ENCODE peak calls at places on chromosomes 6 and 20, in seven cellular contexts. P, U, D, Y, W, H and X are unnamed samples.

GRCh38 chr20:62858059-62858458 is 3.6 kb downstream of the TCFL5 start:
- DNase-seq in D (no peak), U (no peak), W (no peak), Y (no peak), H (no peak), P (peak), X (no peak)

GRCh38 chr6:164039954-164040375 is 625.4 kb downstream of the QKI start:
- DNase-seq in D (peak), H (peak), Y (no peak), P (no peak), W (peak), U (no peak), X (peak)

GRCh38 chr20:38342196-38342595 is 4.1 kb upstream of the LBP start:
- DNase-seq in H (no peak), Y (no peak), P (no peak), U (no peak), D (no peak), W (no peak), X (no peak)

GRCh38 chr6:3017304-3017703 is 17.6 kb downstream of the NQO2 start:
- DNase-seq in W (no peak), H (no peak), Y (no peak), P (no peak), U (no peak), D (no peak), X (no peak)

GRCh38 chr6:37864250-37864649 is 44.7 kb downstream of the ZFAND3 start:
- DNase-seq in D (no peak), H (no peak), Y (no peak), P (no peak), U (no peak), W (no peak), X (no peak)

GRCh38 chr20:44589522-44589921 is 7.1 kb downstream of the PKIG start:
- DNase-seq in W (no peak), D (no peak), P (no peak), U (no peak), Y (no peak), H (no peak), X (no peak)

GRCh38 chr20:37484386-37484785 is 36.7 kb upstream of the NNAT start:
- DNase-seq in U (no peak), P (no peak), W (no peak), Y (no peak), D (no peak), H (no peak), X (no peak)

GRCh38 chr6:35168461-35168861 is 27.3 kb upstream of the TCP11 start:
- DNase-seq in U (no peak), W (no peak), H (no peak), Y (no peak), P (no peak), D (no peak), X (no peak)

GRCh38 chr6:40695750-40696415 is 108.7 kb upstream of the LRFN2 start:
- DNase-seq in Y (no peak), H (no peak), D (no peak), U (no peak), P (no peak), W (no peak), X (no peak)

GRCh38 chr6:125222531-125223455 is 69.2 kb downstream of the TPD52L1 start:
- DNase-seq in Y (no peak), H (no peak), P (no peak), W (no peak), D (no peak), U (peak), X (no peak)

GRCh38 chr6:63598001-63598250 is 25.6 kb downstream of the LOC128125822 start:
- DNase-seq in Y (no peak), U (no peak), W (no peak), H (no peak), P (no peak), D (no peak), X (no peak)

GRCh38 chr6:3796396-3796795 is 44.9 kb upstream of the PXDC1 start:
- DNase-seq in Y (no peak), H (no peak), P (peak), W (no peak), D (no peak), U (no peak), X (peak)

GRCh38 chr6:139744891-139745290 is 370.4 kb upstream of the CITED2 start:
- DNase-seq in P (no peak), H (no peak), U (no peak), W (no peak), Y (no peak), D (no peak), X (peak)

GRCh38 chr6:55665224-55665587 is 86.2 kb upstream of the HMGCLL1 start:
- DNase-seq in U (no peak), W (no peak), D (no peak), Y (no peak), H (no peak), P (no peak), X (no peak)

GRCh38 chr6:167907837-167908681 is 81.3 kb downstream of the AFDN start:
- DNase-seq in H (no peak), P (peak), U (no peak), D (peak), W (peak), Y (no peak), X (peak)

GRCh38 chr6:14706378-14706929 is 539.4 kb upstream of the JARID2 start:
- DNase-seq in W (peak), U (peak), Y (no peak), H (peak), D (no peak), P (peak), X (peak)

GRCh38 chr6:89690944-89691324 is 52.4 kb upstream of the LYRM2 start:
- DNase-seq in W (no peak), U (no peak), P (no peak), H (no peak), Y (no peak), D (no peak), X (no peak)

GRCh38 chr6:165791876-165792437 is 128.9 kb upstream of the PDE10A start:
- DNase-seq in Y (no peak), P (no peak), D (no peak), H (no peak), U (no peak), W (no peak), X (no peak)

GRCh38 chr6:136031982-136032381 is 180.5 kb downstream of the PDE7B start:
- DNase-seq in W (peak), H (no peak), P (no peak), U (no peak), D (no peak), Y (no peak), X (peak)

GRCh38 chr20:43579861-43580793 is 10.6 kb upstream of the IFT52 start:
- DNase-seq in Y (no peak), P (no peak), W (no peak), D (no peak), U (no peak), H (no peak), X (no peak)

GRCh38 chr20:52240802-52241201 is 49.2 kb upstream of the ZFP64 start:
- DNase-seq in D (no peak), W (no peak), Y (no peak), H (no peak), P (no peak), U (no peak), X (no peak)

GRCh38 chr6:52352239-52353008 is 9.5 kb upstream of the PAQR8 start:
- DNase-seq in U (peak), W (peak), P (no peak), Y (no peak), D (peak), H (no peak), X (peak)

GRCh38 chr6:110287462-110288341 is 70.4 kb downstream of the METTL24 start:
- DNase-seq in D (no peak), H (no peak), Y (no peak), P (no peak), U (no peak), W (no peak), X (no peak)

GRCh38 chr20:47304287-47304686 is 52.2 kb downstream of the ZMYND8 start:
- DNase-seq in Y (no peak), W (peak), P (no peak), D (peak), H (no peak), U (no peak), X (peak)

GRCh38 chr6:40387127-40387870 is 199.9 kb downstream of the LRFN2 start:
- DNase-seq in P (no peak), D (no peak), H (no peak), W (no peak), Y (no peak), U (no peak), X (no peak)

GRCh38 chr6:23137596-23137995 is 568.2 kb downstream of the HDGFL1 start:
- DNase-seq in W (peak), D (no peak), P (no peak), Y (no peak), U (peak), H (no peak), X (peak)